ENCODE peak calls at places on chromosomes 6 and 20, in ten cellular contexts. Y is uterus, O is astrocyte of the spinal cord, X is kidney, C is NB4, M is upper lobe of right lung, E is AG04449, A is RWPE2, J is astrocyte, L is adrenal gland. Q is an unnamed sample.

GRCh38 chr6:85066270-85066669 is 301.9 kb upstream of the TBX18 start:
- DNase-seq in Y (no peak), O (no peak), X (no peak), C (no peak), M (no peak), E (no peak), A (no peak), J (no peak), L (no peak), Q (no peak)

GRCh38 chr6:105775095-105775494 is 311.0 kb upstream of the PRDM1 start:
- DNase-seq in Y (no peak), O (no peak), X (no peak), C (no peak), M (no peak), E (no peak), A (no peak), J (no peak), L (no peak), Q (no peak)

GRCh38 chr6:52670502-52671409 is at the start of gene TMEM14A:
- DNase-seq in Y (peak; percentile 93), O (peak; percentile 86), X (peak; percentile 98), C (peak; percentile 92), M (peak; percentile 98), E (peak; percentile 33), A (peak; percentile 94), J (peak; percentile 72), L (peak; percentile 94), Q (peak; percentile 90)

GRCh38 chr6:158666637-158667359 is 16.9 kb downstream of the SYTL3 start:
- DNase-seq in Y (no peak), O (peak; percentile 59), X (no peak), C (peak; percentile 96), M (peak; percentile 86), E (peak; percentile 73), A (no peak), J (peak; percentile 20), L (no peak), Q (peak; percentile 79)

GRCh38 chr6:81900616-81901015 is 148.1 kb upstream of the TENT5A start:
- DNase-seq in Y (no peak), O (no peak), X (no peak), C (no peak), M (no peak), E (no peak), A (no peak), J (no peak), L (no peak), Q (no peak)

GRCh38 chr6:33599413-33599911 is 19.4 kb upstream of the BAK1 start:
- DNase-seq in Y (no peak), O (no peak), X (peak; percentile 90), C (no peak), M (no peak), E (no peak), A (no peak), J (no peak), L (no peak), Q (no peak)

GRCh38 chr6:154276810-154277577 is 79.6 kb downstream of the IPCEF1 start:
- DNase-seq in Y (no peak), O (peak; percentile 58), X (no peak), C (peak; percentile 58), M (no peak), E (no peak), A (no peak), J (peak; percentile 22), L (no peak), Q (peak; percentile 65)

GRCh38 chr20:59994697-59995122 is 36.5 kb downstream of the CDH26 start:
- DNase-seq in Y (peak; percentile 22), O (no peak), X (no peak), C (no peak), M (peak; percentile 81), E (no peak), A (peak; percentile 99), J (no peak), L (no peak), Q (peak; percentile 61)

GRCh38 chr20:37383229-37383989 is 37.5 kb downstream of the SRC start:
- DNase-seq in Y (peak; percentile 27), O (peak; percentile 46), X (peak; percentile 62), C (no peak), M (peak; percentile 57), E (no peak), A (peak; percentile 98), J (peak; percentile 57), L (peak; percentile 81), Q (peak; percentile 85)

GRCh38 chr6:148952147-148953041 is 205.6 kb downstream of the UST start:
- DNase-seq in Y (no peak), O (no peak), X (no peak), C (no peak), M (no peak), E (no peak), A (no peak), J (peak; percentile 36), L (no peak), Q (peak; percentile 5)

GRCh38 chr6:56552212-56553130 is 90.2 kb downstream of the DST start:
- DNase-seq in Y (no peak), O (peak; percentile 62), X (no peak), C (no peak), M (no peak), E (peak; percentile 53), A (no peak), J (peak; percentile 80), L (no peak), Q (peak; percentile 33)

GRCh38 chr6:119602215-119603178 is 252.9 kb upstream of the MAN1A1 start:
- DNase-seq in Y (no peak), O (peak; percentile 53), X (no peak), C (no peak), M (no peak), E (peak; percentile 53), A (no peak), J (peak; percentile 56), L (no peak), Q (peak; percentile 87)

GRCh38 chr20:33370296-33370695 is 31.0 kb downstream of the CDK5RAP1 start:
- DNase-seq in Y (no peak), O (no peak), X (no peak), C (no peak), M (no peak), E (no peak), A (peak; percentile 60), J (no peak), L (no peak), Q (peak; percentile 22)

GRCh38 chr6:27651371-27651732 is 178.4 kb upstream of the ZNF184 start:
- DNase-seq in Y (no peak), O (no peak), X (no peak), C (no peak), M (no peak), E (no peak), A (no peak), J (peak; percentile 39), L (no peak), Q (no peak)

GRCh38 chr20:52425253-52425652 is 233.7 kb upstream of the ZFP64 start:
- DNase-seq in Y (no peak), O (no peak), X (no peak), C (no peak), M (no peak), E (no peak), A (no peak), J (no peak), L (no peak), Q (peak; percentile 38)

GRCh38 chr20:25282034-25282781 is 34.3 kb downstream of the PYGB start:
- DNase-seq in Y (peak; percentile 7), O (no peak), X (peak; percentile 74), C (no peak), M (peak; percentile 58), E (no peak), A (peak; percentile 61), J (no peak), L (peak; percentile 9), Q (no peak)

GRCh38 chr6:43221774-43222101 is 7.5 kb downstream of the DNPH1 start:
- DNase-seq in Y (no peak), O (no peak), X (no peak), C (no peak), M (no peak), E (no peak), A (peak; percentile 41), J (no peak), L (no peak), Q (no peak)

GRCh38 chr6:166027761-166028160 is 139.9 kb downstream of the TBXT start:
- DNase-seq in Y (no peak), O (peak; percentile 36), X (no peak), C (no peak), M (no peak), E (no peak), A (no peak), J (peak; percentile 47), L (no peak), Q (peak; percentile 55)

GRCh38 chr6:15076565-15076964 is 169.3 kb upstream of the JARID2 start:
- DNase-seq in Y (no peak), O (no peak), X (no peak), C (no peak), M (no peak), E (no peak), A (no peak), J (no peak), L (no peak), Q (no peak)
- H3K4me3 ChIP-seq in Y (no peak overlapping the region), O (no peak overlapping the region), X (no peak overlapping the region), C (no peak overlapping the region), M (no peak overlapping the region), E (no peak overlapping the region), A (no peak overlapping the region), J (no peak overlapping the region), L (no peak overlapping the region), Q (no peak overlapping the region)

GRCh38 chr20:5662769-5663168 is 87.4 kb upstream of the SHLD1 start:
- DNase-seq in Y (no peak), O (no peak), X (no peak), C (no peak), M (no peak), E (no peak), A (no peak), J (no peak), L (no peak), Q (no peak)
- TF ChIP-seq CTCF in Y (no peak), O (no peak), X (no peak), C (no peak), M (no peak), E (no peak), A (no peak), J (no peak), L (no peak), Q (no peak)

GRCh38 chr20:32287231-32287638 is 9.8 kb downstream of the KIF3B start:
- DNase-seq in Y (no peak), O (no peak), X (no peak), C (no peak), M (no peak), E (no peak), A (peak; percentile 37), J (no peak), L (no peak), Q (no peak)
- H3K4me3 ChIP-seq in Y (no peak overlapping the region), O (no peak overlapping the region), X (no peak overlapping the region), C (no peak overlapping the region), M (no peak overlapping the region), E (no peak overlapping the region), A (no peak overlapping the region), J (no peak overlapping the region), L (no peak overlapping the region), Q (no peak overlapping the region)

GRCh38 chr6:69489970-69490369 is 306.8 kb downstream of the LMBRD1 start:
- DNase-seq in Y (no peak), O (no peak), X (no peak), C (peak; percentile 22), M (no peak), E (no peak), A (no peak), J (no peak), L (no peak), Q (no peak)

GRCh38 chr6:69487688-69488087 is 309.1 kb downstream of the LMBRD1 start:
- DNase-seq in Y (no peak), O (no peak), X (no peak), C (peak; percentile 24), M (no peak), E (no peak), A (no peak), J (no peak), L (no peak), Q (no peak)
- TF ChIP-seq CTCF in Y (no peak), O (peak; percentile 21), X (no peak), C (peak; percentile 46), M (no peak), E (no peak), A (peak; percentile 23), J (peak; percentile 14), L (no peak), Q (peak; percentile 20)

GRCh38 chr20:45722047-45722446 is at the start of gene SPINT4:
- DNase-seq in Y (no peak), O (no peak), X (no peak), C (no peak), M (no peak), E (no peak), A (no peak), J (no peak), L (no peak), Q (no peak)
- H3K4me3 ChIP-seq in Y (no peak within 1 kb of the TSS), O (no peak within 1 kb of the TSS), X (no peak within 1 kb of the TSS), C (no peak within 1 kb of the TSS), M (no peak within 1 kb of the TSS), E (no peak within 1 kb of the TSS), A (no peak within 1 kb of the TSS), J (no peak within 1 kb of the TSS), L (no peak within 1 kb of the TSS), Q (no peak within 1 kb of the TSS)